ENCODE peak calls at places on chromosomes 6 and 20, in five cellular contexts. H, D, T, O and V are unnamed samples.

GRCh38 chr20:10318625-10319024 is 100.0 kb downstream of the SNAP25 start:
- DNase-seq in H (no peak), D (no peak), T (no peak), O (no peak), V (no peak)

GRCh38 chr6:23927935-23928334 is 198.1 kb upstream of the NRSN1 start:
- DNase-seq in H (no peak), D (no peak), T (no peak), O (no peak), V (no peak)

GRCh38 chr6:164345856-164346496 is 931.5 kb downstream of the QKI start:
- DNase-seq in H (no peak), D (no peak), T (no peak), O (no peak), V (no peak)

GRCh38 chr6:7267521-7268091 is 45.4 kb downstream of the SSR1 start:
- DNase-seq in H (peak; percentile 94), D (peak; percentile 65), T (no peak), O (peak; percentile 77), V (peak; percentile 89)

GRCh38 chr6:139888691-139889122 is 514.3 kb upstream of the CITED2 start:
- DNase-seq in H (peak; percentile 17), D (no peak), T (no peak), O (no peak), V (peak; percentile 65)

GRCh38 chr20:15924556-15924955 is 648.7 kb downstream of the KIF16B start:
- DNase-seq in H (no peak), D (no peak), T (no peak), O (peak; percentile 17), V (no peak)

GRCh38 chr6:4491501-4492260 is 284.5 kb upstream of the CDYL start:
- DNase-seq in H (peak; percentile 37), D (no peak), T (no peak), O (peak; percentile 48), V (no peak)

GRCh38 chr20:62828051-62828450 is 11.2 kb downstream of the COL9A3 start:
- DNase-seq in H (no peak), D (no peak), T (no peak), O (no peak), V (no peak)

GRCh38 chr6:158284340-158285210 is 27.7 kb upstream of the TULP4 start:
- DNase-seq in H (peak; percentile 98), D (no peak), T (peak; percentile 74), O (no peak), V (peak; percentile 78)

GRCh38 chr20:62816031-62816878 is 595 bp upstream of the COL9A3 start:
- DNase-seq in H (peak; percentile 17), D (no peak), T (no peak), O (no peak), V (no peak)

GRCh38 chr6:18485660-18486435 is 98.7 kb downstream of the RNF144B start:
- DNase-seq in H (no peak), D (no peak), T (no peak), O (no peak), V (no peak)

DNA sequence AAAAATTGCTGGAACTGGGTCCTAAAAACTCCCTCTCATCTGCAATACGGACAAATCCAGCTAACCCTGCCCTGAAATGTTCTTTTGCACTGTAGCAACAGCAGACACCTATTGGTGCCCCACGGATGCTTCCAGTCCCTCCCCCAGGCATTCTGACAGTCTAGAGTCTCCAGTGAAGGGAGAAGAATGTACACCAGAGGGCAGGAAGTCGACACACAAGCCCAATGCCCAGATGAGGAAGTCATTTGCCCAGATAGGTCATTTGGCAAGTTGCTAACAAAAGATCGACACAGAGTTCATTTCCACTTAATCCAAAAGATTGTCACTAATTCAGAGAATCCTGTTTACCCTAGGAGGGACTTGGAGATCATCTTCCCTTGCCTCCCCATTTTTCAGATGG is 293.0 kb upstream of the PRDM1 start:
- DNase-seq in H (no peak), D (no peak), T (peak; percentile 56), O (peak; percentile 49), V (no peak)
- TF ChIP-seq CTCF in H (peak; percentile 6), D (no peak), T (peak; percentile 32), O (no peak), V (peak; percentile 10)

GRCh38 chr6:79119217-79119616 is 41.2 kb upstream of the PHIP start:
- DNase-seq in H (no peak), D (no peak), T (no peak), O (no peak), V (no peak)
- H3K4me3 ChIP-seq in H (no peak overlapping the region), D (no peak overlapping the region), T (no peak overlapping the region), O (no peak overlapping the region), V (no peak overlapping the region)

DNA sequence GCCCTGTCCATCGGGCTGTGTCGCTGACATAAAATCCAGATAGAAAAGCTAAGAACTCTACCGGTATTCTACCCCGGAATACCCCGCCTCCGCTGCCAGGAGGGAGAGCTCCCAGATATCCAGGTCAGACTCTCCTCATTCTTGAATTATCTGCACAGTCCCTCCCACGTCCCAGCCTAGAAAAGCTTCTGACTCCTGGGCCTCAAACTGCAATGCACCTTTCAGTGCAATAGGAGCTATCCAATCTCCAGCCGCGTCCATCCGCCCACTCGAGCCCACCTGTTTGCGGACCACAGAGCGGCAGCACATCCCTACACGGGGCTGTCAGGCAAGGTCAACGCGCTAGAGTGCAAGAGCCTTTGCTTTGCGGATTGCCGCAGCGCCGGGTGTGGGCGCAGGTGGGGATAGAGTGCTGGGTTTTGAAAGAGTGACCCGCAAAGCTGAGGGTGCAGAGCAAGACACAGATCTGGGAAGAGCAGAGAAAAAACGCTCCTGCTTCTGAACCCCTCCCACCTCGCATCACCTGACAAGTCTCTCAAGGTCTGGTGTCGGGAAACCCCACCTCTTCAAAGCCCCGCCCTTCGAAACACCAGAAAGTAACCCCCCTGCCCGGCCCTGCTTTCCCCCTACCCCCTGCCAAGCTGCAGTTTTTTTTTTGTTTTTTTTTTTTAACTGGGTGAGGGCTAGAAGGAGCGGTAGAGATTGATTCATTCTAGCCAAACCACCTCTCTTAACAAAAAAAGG is 1.3 kb downstream of the TAPBP start:
- DNase-seq in H (peak; percentile 64), D (peak; percentile 67), T (peak; percentile 93), O (peak; percentile 76), V (peak; percentile 48)
- TF ChIP-seq CTCF in H (peak; percentile 4), D (no peak), T (peak; percentile 30), O (no peak), V (no peak)

DNA sequence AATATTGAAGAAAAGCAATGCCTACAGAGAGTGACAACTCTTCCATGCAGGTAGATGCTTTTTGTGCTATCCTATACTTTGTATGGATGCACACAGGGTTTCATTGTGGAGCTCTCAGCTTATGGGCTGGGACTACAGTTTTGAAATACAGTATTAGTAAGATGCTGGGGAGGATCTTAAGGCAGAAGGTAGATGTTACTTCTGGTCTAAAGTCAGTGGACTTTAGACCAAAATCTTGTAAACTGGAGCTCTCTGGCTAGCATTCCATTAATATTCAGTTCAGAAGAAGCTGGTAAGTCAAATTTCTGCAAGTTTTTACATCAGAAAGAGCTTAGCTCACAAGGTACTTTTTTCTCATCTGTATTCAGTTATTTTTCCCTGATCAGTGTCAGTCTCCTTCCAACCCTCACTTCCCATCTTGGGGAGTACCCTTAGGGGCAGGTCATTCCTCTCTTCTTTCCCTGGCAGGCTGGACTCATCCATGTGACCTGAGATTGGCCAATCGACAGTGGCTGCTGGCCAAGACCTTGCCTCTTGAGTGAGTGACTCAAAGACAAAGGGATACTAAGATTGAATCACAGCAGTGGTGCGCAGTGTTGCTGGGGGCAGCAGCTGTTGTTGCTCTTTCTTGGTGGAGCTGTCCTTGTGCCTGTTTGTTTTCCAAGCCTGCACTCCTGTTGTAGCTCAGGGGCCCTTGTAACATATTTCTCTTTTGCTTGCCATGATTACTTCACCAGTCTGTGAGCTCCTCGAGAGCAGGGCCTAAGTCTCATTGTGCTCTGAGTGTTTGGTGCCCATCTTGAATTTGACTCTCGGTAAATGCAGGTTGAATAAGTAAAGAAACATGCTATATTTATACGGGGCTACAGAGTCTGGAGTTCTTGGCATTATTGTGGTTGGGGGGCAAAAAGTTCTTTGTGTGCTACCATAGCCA is 2.8 kb upstream of the PHF20 start:
- DNase-seq in H (peak; percentile 98), D (peak; percentile 100), T (no peak), O (peak; percentile 81), V (peak; percentile 99)
- H3K4me3 ChIP-seq in H (no peak overlapping the region), D (no peak overlapping the region), T (peak overlapping the region; percentile 0), O (no peak overlapping the region), V (no peak overlapping the region)

GRCh38 chr6:138590796-138591709 is 91.8 kb upstream of the NHSL1 start:
- DNase-seq in H (peak; percentile 79), D (peak; percentile 75), T (peak; percentile 64), O (peak; percentile 72), V (peak; percentile 75)
- TF ChIP-seq CTCF in H (peak; percentile 81), D (peak; percentile 70), T (peak; percentile 87), O (peak; percentile 96), V (peak; percentile 96)

GRCh38 chr20:42700423-42700822 is 489.3 kb downstream of the PTPRT start:
- DNase-seq in H (no peak), D (no peak), T (no peak), O (no peak), V (no peak)
- H3K4me3 ChIP-seq in H (no peak overlapping the region), D (no peak overlapping the region), T (no peak overlapping the region), O (no peak overlapping the region), V (no peak overlapping the region)